ENCODE peak calls at places on chromosome 17, in seven cellular contexts. X, J, D, U, T, Z and G are unnamed samples.

GRCh38 chr17:75509528-75510258 is 5.6 kb downstream of the CASKIN2 start:
- DNase-seq in U (no peak), X (peak; percentile 69), J (no peak), Z (no peak), D (no peak), T (no peak), G (no peak)

GRCh38 chr17:43406676-43407645 is 8.2 kb downstream of the ARL4D start:
- DNase-seq in J (no peak), T (no peak), X (no peak), Z (no peak), D (no peak), U (no peak), G (peak; percentile 69)

GRCh38 chr17:73833779-73834613 is 189.8 kb upstream of the SDK2 start:
- DNase-seq in Z (no peak), X (no peak), J (no peak), T (no peak), U (no peak), D (no peak), G (no peak)

GRCh38 chr17:6710317-6710716 is 2.9 kb downstream of the SLC13A5 start:
- DNase-seq in X (no peak), T (no peak), J (no peak), D (no peak), U (no peak), Z (no peak), G (no peak)

GRCh38 chr17:38465420-38466345 is 37.4 kb downstream of the ARHGAP23 start:
- DNase-seq in X (peak; percentile 87), U (no peak), D (peak; percentile 73), T (no peak), J (peak; percentile 71), Z (peak; percentile 68), G (no peak)

GRCh38 chr17:74380959-74381808 is 13.9 kb downstream of the GPR142 start:
- DNase-seq in U (no peak), Z (no peak), T (no peak), D (no peak), X (no peak), J (no peak), G (no peak)

GRCh38 chr17:59427425-59427921 is 96.0 kb downstream of the YPEL2 start:
- DNase-seq in T (no peak), U (no peak), X (no peak), J (peak; percentile 60), D (no peak), Z (no peak), G (peak; percentile 71)

GRCh38 chr17:74123350-74123749 is 80.1 kb upstream of the RPL38 start:
- DNase-seq in U (no peak), J (peak; percentile 19), Z (no peak), T (no peak), X (no peak), D (no peak), G (peak; percentile 18)

GRCh38 chr17:1647802-1648581 is 1.7 kb downstream of the RILP start:
- DNase-seq in D (no peak), J (no peak), U (no peak), T (no peak), X (peak; percentile 60), Z (no peak), G (no peak)

GRCh38 chr17:82114872-82115271 is 16.8 kb upstream of the FASN start:
- DNase-seq in U (no peak), T (no peak), Z (no peak), X (no peak), D (no peak), J (no peak), G (no peak)

GRCh38 chr17:51352798-51353197 is 92.5 kb downstream of the UTP18 start:
- DNase-seq in Z (no peak), J (peak; percentile 62), U (no peak), X (no peak), D (no peak), T (no peak), G (peak; percentile 14)

GRCh38 chr17:58541249-58541648 is 26.8 kb upstream of the MTMR4 start:
- DNase-seq in U (peak; percentile 56), J (no peak), D (no peak), T (no peak), X (no peak), Z (no peak), G (no peak)

GRCh38 chr17:79926002-79926307 is 86.7 kb upstream of the CBX4 start:
- DNase-seq in U (no peak), Z (no peak), X (no peak), J (no peak), T (no peak), D (no peak), G (no peak)

GRCh38 chr17:47946929-47947397 is 5.6 kb downstream of the PNPO start:
- DNase-seq in X (peak; percentile 83), U (peak; percentile 71), T (peak; percentile 93), Z (peak; percentile 52), J (peak; percentile 96), D (no peak), G (peak; percentile 53)

GRCh38 chr17:38925263-38925995 is at the start of gene LASP1NB:
- DNase-seq in J (no peak), Z (no peak), D (peak; percentile 79), X (peak; percentile 64), U (peak; percentile 43), T (peak; percentile 9), G (peak; percentile 40)

GRCh38 chr17:10266477-10266876 is 68.1 kb upstream of the GAS7 start:
- DNase-seq in U (no peak), X (no peak), D (no peak), T (no peak), Z (no peak), J (no peak), G (no peak)

GRCh38 chr17:64009571-64010402 is 10.6 kb downstream of the ICAM2 start:
- DNase-seq in U (no peak), J (peak; percentile 26), T (no peak), D (no peak), Z (no peak), X (peak; percentile 57), G (no peak)

GRCh38 chr17:1122681-1123396 is 56.9 kb downstream of the ABR start:
- DNase-seq in U (peak; percentile 75), Z (no peak), X (peak; percentile 88), J (peak; percentile 68), D (peak; percentile 93), T (peak; percentile 86), G (peak; percentile 36)

GRCh38 chr17:17682293-17682736 is 1.1 kb downstream of the RAI1 start:
- DNase-seq in J (peak; percentile 49), D (peak; percentile 78), T (peak; percentile 48), X (no peak), Z (no peak), U (peak; percentile 70), G (no peak)

GRCh38 chr17:17682737-17683675 is 1.7 kb downstream of the RAI1 start:
- DNase-seq in J (peak; percentile 65), D (peak; percentile 82), T (peak; percentile 66), Z (no peak), U (peak; percentile 65), X (no peak), G (peak; percentile 82)

GRCh38 chr17:17680477-17681186 is 626 bp upstream of the RAI1 start:
- DNase-seq in U (no peak), J (no peak), Z (no peak), T (no peak), X (no peak), D (no peak), G (no peak)

GRCh38 chr17:17681187-17681743 is at the start of gene RAI1:
- DNase-seq in D (peak; percentile 87), T (peak; percentile 80), U (peak; percentile 85), Z (no peak), J (peak; percentile 71), X (no peak), G (peak; percentile 67)

DNA sequence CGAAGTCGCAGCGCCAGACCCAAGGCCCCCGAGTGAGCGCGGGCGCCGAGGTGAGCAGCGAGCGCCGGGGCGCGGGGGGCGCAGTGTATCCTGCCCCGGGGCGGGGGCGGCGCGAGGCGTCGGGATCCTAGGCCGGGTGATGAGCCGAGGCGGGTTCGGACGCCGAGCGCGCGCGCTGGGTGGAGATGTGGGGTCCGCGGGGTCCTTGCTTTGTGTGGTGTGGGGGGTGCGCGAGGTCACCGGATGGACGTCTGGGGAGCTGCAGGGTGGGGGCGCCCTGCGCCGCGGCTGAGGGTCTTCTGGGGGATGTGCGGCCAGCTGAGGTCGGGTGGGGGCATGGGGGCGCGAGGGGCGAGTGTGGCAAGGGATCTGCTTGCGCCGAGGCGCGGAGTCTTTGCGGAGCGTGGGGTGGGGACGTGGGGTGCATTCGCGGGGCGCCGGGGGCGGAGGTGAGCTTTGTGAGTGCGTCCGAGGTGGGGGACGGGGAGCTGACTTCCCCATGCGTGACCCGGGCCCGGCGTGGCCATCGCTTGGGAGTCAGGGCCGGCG is 560 bp downstream of the RAI1 start:
- DNase-seq in T (no peak), Z (no peak), J (no peak), D (peak; percentile 76), U (peak; percentile 71), X (no peak), G (no peak)
- TF ChIP-seq CTCF in T (no peak), Z (no peak), J (no peak), D (no peak), U (peak; percentile 42), X (peak; percentile 43), G (no peak)

DNA sequence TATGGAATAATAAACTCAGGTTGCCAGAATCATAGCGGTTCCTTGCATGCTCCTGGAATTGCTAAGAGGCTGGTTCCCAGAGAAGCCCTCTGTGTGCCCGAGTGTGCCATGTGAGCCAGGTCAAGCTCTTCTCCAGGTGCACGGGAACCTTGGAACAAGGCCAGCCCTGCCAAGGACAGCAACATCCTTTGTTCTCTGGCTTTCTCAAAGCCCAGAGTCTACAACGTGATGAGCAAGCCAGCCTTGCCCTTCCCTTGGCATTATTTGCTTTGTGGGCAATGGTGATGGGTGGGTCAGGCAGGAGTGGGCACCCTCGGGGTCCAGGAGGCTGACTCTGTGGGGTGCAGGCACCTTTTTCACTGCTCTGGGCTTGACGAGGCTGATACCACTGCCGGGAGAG is 14.2 kb upstream of the SEC14L1 start:
- DNase-seq in U (no peak), Z (no peak), J (peak; percentile 91), D (no peak), X (no peak), T (peak; percentile 82), G (no peak)
- H3K27ac ChIP-seq in U (no peak overlapping the region), Z (no peak overlapping the region), J (peak overlapping the region; percentile 93), D (no peak overlapping the region), X (peak overlapping the region; percentile 78), T (no peak overlapping the region), G (peak overlapping the region; percentile 97)

GRCh38 chr17:32954477-32954876 is 26.5 kb downstream of the TMEM98 start:
- DNase-seq in T (peak; percentile 86), U (no peak), D (no peak), J (no peak), X (no peak), Z (no peak), G (no peak)

GRCh38 chr17:32958418-32958817 is 30.5 kb downstream of the TMEM98 start:
- DNase-seq in D (no peak), T (no peak), Z (no peak), J (no peak), U (no peak), X (no peak), G (no peak)

GRCh38 chr17:32955155-32955554 is 27.2 kb downstream of the TMEM98 start:
- DNase-seq in X (no peak), D (no peak), Z (no peak), T (no peak), J (no peak), U (no peak), G (no peak)

GRCh38 chr17:32953883-32954282 is 25.9 kb downstream of the TMEM98 start:
- DNase-seq in J (no peak), D (no peak), T (no peak), X (no peak), Z (no peak), U (no peak), G (no peak)

GRCh38 chr17:32956240-32956970 is 28.5 kb downstream of the TMEM98 start:
- DNase-seq in U (no peak), Z (no peak), J (no peak), T (no peak), D (no peak), X (no peak), G (no peak)
- TF ChIP-seq CTCF in U (no peak), Z (no peak), J (no peak), T (no peak), D (no peak), X (no peak), G (no peak)

GRCh38 chr17:8159032-8159400 is 3.7 kb downstream of the VAMP2 start:
- DNase-seq in Z (no peak), J (no peak), T (no peak), U (no peak), X (no peak), D (no peak), G (no peak)
- H3K27ac ChIP-seq in Z (peak overlapping the region; percentile 96), J (no peak overlapping the region), T (peak overlapping the region; percentile 84), U (no peak overlapping the region), X (peak overlapping the region; percentile 99), D (peak overlapping the region; percentile 94), G (no peak overlapping the region)